ENCODE peak calls at places on chromosomes 5 and 9, in five cellular contexts. F is NCI-H1092 treated with DMSO at 0.1 percent for 48 hours; V is fibroblast of mammary gland; C is right cardiac atrium; S is stimulated activated CD4-positive, alpha-beta T cell treated with anti-CD3 and anti-CD28 coated beads, Interleukin-2, amount 100 ng/mL, for 48 hours. Q is an unnamed sample.

GRCh38 chr5:150553402-150553801 is 45.5 kb downstream of the NDST1 start:
- DNase-seq in V (no peak), F (no peak), S (no peak), C (no peak), Q (no peak)

GRCh38 chr9:119289740-119290139 is 79.5 kb downstream of the BRINP1 start:
- DNase-seq in C (no peak), S (peak; percentile 1), F (peak; percentile 72), V (peak; percentile 65), Q (no peak)

GRCh38 chr5:36367524-36367923 is 65.8 kb upstream of the RANBP3L start:
- DNase-seq in S (no peak), V (peak; percentile 43), F (no peak), C (no peak), Q (no peak)

GRCh38 chr5:3301316-3301715 is 294.3 kb upstream of the IRX1 start:
- DNase-seq in S (no peak), V (no peak), C (no peak), F (no peak), Q (no peak)

GRCh38 chr9:23820731-23821399 is 5.2 kb downstream of the ELAVL2 start:
- DNase-seq in S (no peak), V (no peak), F (no peak), C (no peak), Q (no peak)

GRCh38 chr5:4479381-4479780 is 660.7 kb upstream of the ADAMTS16 start:
- DNase-seq in C (no peak), V (no peak), F (no peak), S (no peak), Q (no peak)

GRCh38 chr5:138981606-138982005 is 106.5 kb upstream of the LRRTM2 start:
- DNase-seq in C (no peak), V (peak; percentile 35), F (no peak), S (peak; percentile 1), Q (no peak)

GRCh38 chr9:130239741-130240241 is 25.8 kb upstream of the HMCN2 start:
- DNase-seq in C (peak; percentile 42), S (peak; percentile 53), F (no peak), V (peak; percentile 21), Q (no peak)

GRCh38 chr9:93815135-93815534 is 140.0 kb downstream of the BARX1 start:
- DNase-seq in C (no peak), S (no peak), V (no peak), F (no peak), Q (no peak)

GRCh38 chr9:27497883-27498553 is 26.1 kb upstream of the IFNK start:
- DNase-seq in S (no peak), F (no peak), C (no peak), V (no peak), Q (no peak)

GRCh38 chr9:2570615-2571479 is 50.7 kb upstream of the VLDLR start:
- DNase-seq in V (peak; percentile 79), C (peak; percentile 95), S (no peak), F (peak; percentile 40), Q (no peak)

GRCh38 chr5:72152506-72152905 is 45.2 kb downstream of the MAP1B start:
- DNase-seq in F (no peak), C (no peak), V (peak; percentile 74), S (no peak), Q (no peak)

GRCh38 chr5:151082274-151082902 is 1.6 kb upstream of the TNIP1 start:
- DNase-seq in F (no peak), V (no peak), C (no peak), S (no peak), Q (no peak)

GRCh38 chr5:141475625-141476131 is at the start of gene PCDHGC3:
- DNase-seq in S (peak; percentile 51), F (peak; percentile 65), V (peak; percentile 95), C (peak; percentile 96), Q (peak; percentile 80)

GRCh38 chr5:128586848-128587247 is 48.8 kb upstream of the FBN2 start:
- DNase-seq in F (no peak), S (no peak), C (no peak), V (no peak), Q (no peak)

GRCh38 chr9:32378496-32378895 is 5.9 kb upstream of the ACO1 start:
- DNase-seq in S (no peak), V (peak; percentile 82), F (peak; percentile 72), C (no peak), Q (peak; percentile 61)

GRCh38 chr5:149960272-149961185 is at the start of gene SLC26A2:
- DNase-seq in C (peak; percentile 98), F (peak; percentile 94), S (peak; percentile 87), V (peak; percentile 97), Q (peak; percentile 94)

GRCh38 chr5:11251242-11251641 is 490.2 kb upstream of the DAP start:
- DNase-seq in V (peak; percentile 16), F (no peak), C (no peak), S (no peak), Q (no peak)

GRCh38 chr9:123063172-123063508 is 29.7 kb downstream of the GPR21 start:
- DNase-seq in C (no peak), S (no peak), F (no peak), V (peak; percentile 23), Q (no peak)